ENCODE peak calls at places on chromosomes 5 and 9, in four cellular contexts. One of them, this sample, is unnamed.

GRCh38 chr5:116035123-116035522 is 2.9 kb downstream of the ARL14EPL start:
- DNase-seq in AG08395: no peak
- DNase-seq in endothelial cell: no peak
- DNase-seq in endothelial cell of umbilical vein: no peak
- DNase-seq in this sample: no peak

GRCh38 chr5:101045689-101046088 is 142.6 kb upstream of the ST8SIA4 start:
- DNase-seq in AG08395: no peak
- DNase-seq in endothelial cell: no peak
- DNase-seq in endothelial cell of umbilical vein: peak; percentile 55
- DNase-seq in this sample: no peak

GRCh38 chr9:127944586-127945218 is 7.0 kb upstream of the DPM2 start:
- DNase-seq in AG08395: no peak
- DNase-seq in endothelial cell: no peak
- DNase-seq in endothelial cell of umbilical vein: no peak
- DNase-seq in this sample: no peak

GRCh38 chr5:3234566-3234965 is 361.1 kb upstream of the IRX1 start:
- DNase-seq in endothelial cell of umbilical vein: no peak
- DNase-seq in endothelial cell: no peak
- DNase-seq in AG08395: no peak
- DNase-seq in this sample: no peak

GRCh38 chr5:41517909-41518308 is 7.5 kb upstream of the PLCXD3 start:
- DNase-seq in endothelial cell of umbilical vein: no peak
- DNase-seq in AG08395: no peak
- DNase-seq in endothelial cell: no peak
- DNase-seq in this sample: no peak

GRCh38 chr5:36948650-36949049 is 72.1 kb downstream of the NIPBL start:
- DNase-seq in AG08395: no peak
- DNase-seq in endothelial cell: no peak
- DNase-seq in endothelial cell of umbilical vein: no peak
- DNase-seq in this sample: no peak

GRCh38 chr5:371811-372555 is 50.5 kb downstream of the AHRR start:
- DNase-seq in endothelial cell of umbilical vein: no peak
- DNase-seq in endothelial cell: no peak
- DNase-seq in AG08395: no peak
- DNase-seq in this sample: peak; percentile 53

GRCh38 chr5:73812457-73812856 is 186.5 kb downstream of the ARHGEF28 start:
- DNase-seq in endothelial cell of umbilical vein: no peak
- DNase-seq in endothelial cell: no peak
- DNase-seq in AG08395: no peak
- DNase-seq in this sample: no peak

GRCh38 chr9:112752334-112753110 is 2.0 kb downstream of the SNX30 start:
- DNase-seq in AG08395: no peak
- DNase-seq in endothelial cell of umbilical vein: no peak
- DNase-seq in endothelial cell: no peak
- DNase-seq in this sample: no peak

GRCh38 chr5:36606437-36607113 is at the start of gene SLC1A3:
- DNase-seq in endothelial cell: peak; percentile 48
- DNase-seq in endothelial cell of umbilical vein: peak; percentile 75
- DNase-seq in AG08395: peak; percentile 68
- DNase-seq in this sample: peak; percentile 78

GRCh38 chr5:96657068-96657467 is 5.1 kb upstream of the CAST start:
- DNase-seq in endothelial cell: no peak
- DNase-seq in endothelial cell of umbilical vein: peak; percentile 53
- DNase-seq in AG08395: peak; percentile 88
- DNase-seq in this sample: peak; percentile 88

GRCh38 chr5:147673276-147673675 is 109.3 kb downstream of the JAKMIP2 start:
- DNase-seq in endothelial cell: no peak
- DNase-seq in endothelial cell of umbilical vein: no peak
- DNase-seq in AG08395: no peak
- DNase-seq in this sample: no peak

This sample was measured in foreskin fibroblast.